ENCODE peak calls at places on chromosomes 16 and 17, in eight cellular contexts. C is HCT116, D is A549, K is NB4, A is HepG2, S is H1, T is K562, W is GM12878. Y is an unnamed sample.

GRCh38 chr17:57486978-57487377 is 230.7 kb downstream of the MSI2 start:
- DNase-seq in A (no peak), S (no peak), D (no peak), K (peak), T (no peak), C (no peak), W (no peak), Y (no peak)

GRCh38 chr16:31134091-31134571 is 1.4 kb downstream of the PRSS8 start:
- DNase-seq in T (peak), C (no peak), S (no peak), W (no peak), D (no peak), K (peak), A (no peak), Y (no peak)

GRCh38 chr17:70929226-70929625 is 759.9 kb downstream of the KCNJ2 start:
- DNase-seq in C (no peak), W (no peak), S (no peak), K (no peak), A (no peak), T (no peak), D (no peak), Y (no peak)

GRCh38 chr16:17237350-17237944 is 233.3 kb downstream of the XYLT1 start:
- DNase-seq in A (no peak), T (no peak), C (no peak), D (no peak), W (no peak), S (no peak), K (no peak), Y (no peak)

GRCh38 chr16:24850289-24850931 is 4.6 kb downstream of the SLC5A11 start:
- DNase-seq in W (no peak), S (no peak), K (no peak), T (no peak), D (no peak), A (no peak), C (no peak), Y (no peak)

GRCh38 chr17:61177351-61177750 is 222.3 kb upstream of the TBX2 start:
- DNase-seq in D (no peak), K (no peak), S (no peak), W (no peak), T (no peak), C (no peak), A (no peak), Y (no peak)

GRCh38 chr16:70430667-70431536 is 8.0 kb downstream of the ST3GAL2 start:
- DNase-seq in D (no peak), A (peak), S (no peak), K (peak), W (peak), T (peak), C (no peak), Y (no peak)

GRCh38 chr16:66603537-66604375 is 748 bp upstream of the CMTM3 start:
- DNase-seq in K (peak), W (no peak), A (peak), S (peak), T (peak), C (no peak), D (peak), Y (peak)

GRCh38 chr17:29390856-29391631 is 881 bp downstream of the TAOK1 start:
- DNase-seq in T (peak), W (no peak), D (peak), S (peak), K (peak), C (no peak), A (peak), Y (peak)

GRCh38 chr17:77735341-77736206 is 222.9 kb upstream of the TNRC6C start:
- DNase-seq in A (no peak), S (no peak), C (no peak), D (no peak), T (peak), W (no peak), K (no peak), Y (no peak)

GRCh38 chr17:1054656-1055055 is 57.7 kb downstream of the TIMM22 start:
- DNase-seq in C (no peak), T (no peak), A (no peak), S (no peak), K (no peak), W (no peak), D (no peak), Y (no peak)

GRCh38 chr17:82269138-82269881 is 4.2 kb downstream of the CSNK1D start:
- DNase-seq in S (no peak), A (no peak), T (no peak), D (no peak), C (no peak), W (no peak), K (no peak), Y (no peak)

GRCh38 chr17:11140028-11140427 is 101.0 kb upstream of the SHISA6 start:
- DNase-seq in S (no peak), D (no peak), K (no peak), T (no peak), W (no peak), A (no peak), C (no peak), Y (no peak)

GRCh38 chr16:1193143-1193824 is 31.8 kb downstream of the TPSG1 start:
- DNase-seq in A (peak), W (no peak), D (no peak), K (peak), C (peak), T (peak), S (no peak), Y (no peak)

GRCh38 chr16:77450790-77451487 is 16.1 kb upstream of the ADAMTS18 start:
- DNase-seq in D (no peak), S (no peak), K (no peak), W (no peak), A (no peak), C (no peak), T (no peak), Y (no peak)

GRCh38 chr16:85906349-85906748 is 7.4 kb downstream of the IRF8 start:
- DNase-seq in W (no peak), S (no peak), C (no peak), A (no peak), K (no peak), D (no peak), T (no peak), Y (no peak)

DNA sequence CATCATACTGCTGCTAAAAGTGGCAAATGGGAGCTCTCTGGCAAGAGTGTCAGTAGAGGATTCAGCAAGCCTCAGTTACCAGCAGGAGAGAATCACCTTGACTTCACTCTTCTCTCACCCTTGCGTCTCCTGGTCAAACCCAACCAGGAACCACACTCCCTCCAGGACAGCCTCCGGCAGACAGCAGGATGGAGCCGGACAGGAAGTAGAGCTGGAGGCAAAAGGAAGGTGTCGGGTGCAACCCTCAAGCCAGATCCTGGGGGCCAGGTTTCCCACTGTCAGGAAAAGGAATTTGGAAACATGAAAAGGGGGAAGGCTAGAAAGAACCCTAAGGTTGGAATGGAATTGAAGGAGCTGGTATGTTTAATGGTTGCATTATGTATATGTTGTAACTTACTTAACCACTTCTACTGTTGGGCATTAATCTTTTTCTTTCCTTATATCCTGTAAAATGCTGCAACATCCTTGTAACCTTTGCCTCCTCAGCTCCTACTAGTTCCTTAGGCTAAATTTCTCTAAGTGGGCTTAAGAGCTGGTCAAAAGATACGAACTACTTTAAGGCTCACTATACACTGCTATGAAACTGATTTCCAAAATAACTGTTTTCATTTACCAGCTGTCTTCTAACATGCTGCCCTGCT is 40.3 kb downstream of the CYTH1 start:
- DNase-seq in T (no peak), C (no peak), K (no peak), D (no peak), S (no peak), A (no peak), W (no peak), Y (no peak)
- TF ChIP-seq MAX in T (no peak), C (no peak), K (no peak), D (no peak), S (no peak), A (no peak), W (no peak), Y (no peak)

GRCh38 chr17:75270966-75271232 is at the start of gene MIF4GD:
- DNase-seq in D (no peak), W (no peak), T (no peak), K (no peak), C (no peak), S (no peak), A (no peak), Y (no peak)
- TF ChIP-seq POLR2A in D (no peak), W (no peak), T (peak), K (peak), C (no peak), S (no peak), A (no peak), Y (no peak)

GRCh38 chr16:29995911-29996772 is at the start of gene INO80E:
- DNase-seq in D (peak), A (peak), T (peak), K (peak), W (peak), C (peak), S (peak), Y (peak)

GRCh38 chr16:29994613-29995329 is 646 bp downstream of the HIRIP3 start:
- DNase-seq in A (no peak), T (peak), S (peak), D (no peak), C (no peak), K (peak), W (no peak), Y (peak)

GRCh38 chr16:29993903-29994612 is 1.4 kb downstream of the HIRIP3 start:
- DNase-seq in T (no peak), A (no peak), W (no peak), D (no peak), C (no peak), S (no peak), K (no peak), Y (no peak)

GRCh38 chr16:29995330-29995910 is at the start of gene HIRIP3:
- DNase-seq in K (peak), C (peak), S (peak), T (peak), D (peak), A (peak), W (peak), Y (peak)

DNA sequence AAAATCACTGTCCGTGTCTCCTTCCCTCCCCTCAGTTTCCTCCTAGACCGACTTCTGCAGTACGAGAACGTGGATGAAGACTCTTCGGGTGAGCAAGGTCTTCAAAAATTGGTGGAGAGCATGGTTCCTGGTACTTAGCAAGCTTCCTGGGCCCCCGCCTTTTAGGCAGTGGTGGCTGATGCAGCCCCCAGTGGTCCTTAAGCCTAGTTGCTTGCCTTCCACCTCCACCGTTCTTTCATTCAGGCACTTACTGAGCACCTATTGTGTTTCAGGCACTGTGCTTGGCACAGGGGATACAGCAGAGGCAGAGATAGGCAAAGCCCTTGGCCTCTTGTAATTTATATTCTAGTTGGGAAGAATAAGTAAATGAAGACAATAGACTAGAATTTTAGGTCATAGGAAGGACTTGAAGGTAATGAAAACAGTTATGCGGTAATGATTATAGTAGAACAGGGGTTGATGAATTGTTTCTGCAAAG is 771 bp downstream of the INO80E start:
- DNase-seq in K (peak), A (no peak), W (no peak), D (no peak), T (peak), S (no peak), C (no peak), Y (peak)
- TF ChIP-seq MAX in K (no peak), A (no peak), W (no peak), D (no peak), T (no peak), S (no peak), C (no peak), Y (no peak)

GRCh38 chr17:44344939-44345496 is at the start of gene GRN:
- DNase-seq in S (peak), A (peak), W (peak), C (peak), K (peak), D (peak), T (peak), Y (peak)
- TF ChIP-seq POLR2A in S (peak), A (peak), W (peak), C (peak), K (peak), D (peak), T (peak), Y (peak)